ENCODE peak calls at places on chromosomes 11 and 22, in five cellular contexts. T is lung, H is pancreas, C is ovary, L is fibroblast of the aortic adventitia. F is an unnamed sample.

GRCh38 chr22:40238425-40239344 is 61.0 kb downstream of the TNRC6B start:
- DNase-seq in T (no peak), H (no peak), C (no peak), L (peak), F (peak)

GRCh38 chr11:43278302-43278956 is 33.4 kb upstream of the API5 start:
- DNase-seq in T (no peak), H (no peak), C (no peak), L (peak), F (peak)

GRCh38 chr11:16959528-16960100 is 54.6 kb downstream of the PLEKHA7 start:
- DNase-seq in T (no peak), H (no peak), C (no peak), L (no peak), F (no peak)

GRCh38 chr11:67275606-67276409 is 9.5 kb downstream of the GRK2 start:
- DNase-seq in T (no peak), H (no peak), C (no peak), L (no peak), F (no peak)

GRCh38 chr11:116556483-116556882 is 216.3 kb downstream of the BUD13 start:
- DNase-seq in T (no peak), H (no peak), C (no peak), L (no peak), F (no peak)

GRCh38 chr11:34433899-34434298 is 4.8 kb upstream of the CAT start:
- DNase-seq in T (no peak), H (peak), C (no peak), L (no peak), F (no peak)

GRCh38 chr11:131033151-131033651 is 116.9 kb upstream of the SNX19 start:
- DNase-seq in T (no peak), H (no peak), C (no peak), L (peak), F (peak)

GRCh38 chr11:59766542-59766941 is 11.4 kb downstream of the STX3 start:
- DNase-seq in T (no peak), H (peak), C (no peak), L (no peak), F (no peak)

GRCh38 chr11:62896049-62896448 is 15.4 kb downstream of the SLC3A2 start:
- DNase-seq in T (no peak), H (no peak), C (no peak), L (no peak), F (no peak)

GRCh38 chr11:2691355-2691761 is 8.4 kb downstream of the KCNQ1OT1 start:
- DNase-seq in T (no peak), H (no peak), C (peak), L (no peak), F (no peak)

GRCh38 chr22:37225481-37225880 is 13.2 kb upstream of the SSTR3 start:
- DNase-seq in T (no peak), H (no peak), C (no peak), L (no peak), F (no peak)

GRCh38 chr11:16891170-16891569 is 123.0 kb downstream of the PLEKHA7 start:
- DNase-seq in T (no peak), H (no peak), C (no peak), L (no peak), F (no peak)

GRCh38 chr11:21426931-21427330 is 757.5 kb downstream of the NELL1 start:
- DNase-seq in T (no peak), H (no peak), C (no peak), L (no peak), F (no peak)

GRCh38 chr11:10373340-10373739 is 68.5 kb downstream of the ADM start:
- DNase-seq in T (no peak), H (no peak), C (no peak), L (peak), F (no peak)

GRCh38 chr11:35873721-35874120 is 70.1 kb upstream of the LDLRAD3 start:
- DNase-seq in T (no peak), H (peak), C (no peak), L (no peak), F (no peak)

GRCh38 chr22:29073618-29074275 is 912 bp downstream of the KREMEN1 start:
- DNase-seq in T (peak), H (peak), C (peak), L (peak), F (no peak)

GRCh38 chr11:102810943-102811528 is 13.1 kb upstream of the MMP1 start:
- DNase-seq in T (no peak), H (no peak), C (no peak), L (peak), F (no peak)

GRCh38 chr11:57675176-57675941 is 7.4 kb downstream of the ZDHHC5 start:
- DNase-seq in T (no peak), H (no peak), C (no peak), L (no peak), F (no peak)
- H3K4me3 ChIP-seq in T (no peak), H (no peak), C (no peak), L (no peak), F (no peak)

GRCh38 chr22:18022851-18023250 is 1.5 kb downstream of the MICAL3 start:
- DNase-seq in T (no peak), H (no peak), C (no peak), L (no peak), F (no peak)
- H3K4me3 ChIP-seq in T (no peak), H (peak), C (no peak), L (no peak), F (no peak)

GRCh38 chr22:42301742-42302102 is 31.3 kb upstream of the TCF20 start:
- DNase-seq in T (no peak), H (no peak), C (no peak), L (no peak), F (no peak)

GRCh38 chr22:42303304-42304020 is 33.0 kb upstream of the TCF20 start:
- DNase-seq in T (no peak), H (no peak), C (no peak), L (no peak), F (no peak)

GRCh38 chr22:42300286-42301071 is 30.0 kb upstream of the TCF20 start:
- DNase-seq in T (no peak), H (no peak), C (no peak), L (no peak), F (no peak)

GRCh38 chr22:42299586-42300285 is 29.3 kb upstream of the TCF20 start:
- DNase-seq in T (no peak), H (no peak), C (no peak), L (no peak), F (no peak)

DNA sequence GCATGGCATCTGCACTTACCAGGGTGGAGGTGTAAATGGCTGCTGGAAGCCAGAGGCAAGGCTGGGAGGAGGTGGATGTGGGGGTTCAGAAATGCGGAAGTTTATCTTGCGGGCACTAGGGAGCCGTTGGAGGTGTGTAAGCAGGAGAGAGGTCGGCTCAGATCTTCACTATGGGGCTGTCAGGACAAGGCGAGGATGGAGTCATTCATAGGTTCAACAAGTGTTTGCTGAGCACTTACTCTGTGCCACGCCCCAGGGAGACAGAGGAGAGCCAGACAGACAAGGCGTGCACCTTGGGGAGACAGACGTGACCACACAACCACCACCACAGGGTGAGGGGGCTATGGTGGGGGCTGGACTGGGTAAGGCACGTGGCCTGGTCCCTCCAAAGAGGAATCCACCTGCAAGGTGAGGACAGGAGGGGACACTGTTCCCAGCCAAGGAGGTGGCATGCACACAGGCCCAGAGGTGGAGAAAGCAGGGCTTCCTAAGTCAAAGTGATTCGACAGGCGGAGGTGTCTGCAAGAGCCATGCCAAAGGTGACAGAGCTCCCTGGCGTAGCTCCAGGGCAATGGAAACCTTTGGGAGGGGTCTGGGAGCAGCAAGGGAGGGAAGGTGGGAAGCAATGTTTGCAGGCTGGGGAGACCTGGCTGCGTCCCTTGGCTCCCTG is 30.8 kb upstream of the TCF20 start:
- DNase-seq in T (no peak), H (no peak), C (no peak), L (no peak), F (no peak)
- H3K4me3 ChIP-seq in T (no peak), H (no peak), C (no peak), L (no peak), F (no peak)

DNA sequence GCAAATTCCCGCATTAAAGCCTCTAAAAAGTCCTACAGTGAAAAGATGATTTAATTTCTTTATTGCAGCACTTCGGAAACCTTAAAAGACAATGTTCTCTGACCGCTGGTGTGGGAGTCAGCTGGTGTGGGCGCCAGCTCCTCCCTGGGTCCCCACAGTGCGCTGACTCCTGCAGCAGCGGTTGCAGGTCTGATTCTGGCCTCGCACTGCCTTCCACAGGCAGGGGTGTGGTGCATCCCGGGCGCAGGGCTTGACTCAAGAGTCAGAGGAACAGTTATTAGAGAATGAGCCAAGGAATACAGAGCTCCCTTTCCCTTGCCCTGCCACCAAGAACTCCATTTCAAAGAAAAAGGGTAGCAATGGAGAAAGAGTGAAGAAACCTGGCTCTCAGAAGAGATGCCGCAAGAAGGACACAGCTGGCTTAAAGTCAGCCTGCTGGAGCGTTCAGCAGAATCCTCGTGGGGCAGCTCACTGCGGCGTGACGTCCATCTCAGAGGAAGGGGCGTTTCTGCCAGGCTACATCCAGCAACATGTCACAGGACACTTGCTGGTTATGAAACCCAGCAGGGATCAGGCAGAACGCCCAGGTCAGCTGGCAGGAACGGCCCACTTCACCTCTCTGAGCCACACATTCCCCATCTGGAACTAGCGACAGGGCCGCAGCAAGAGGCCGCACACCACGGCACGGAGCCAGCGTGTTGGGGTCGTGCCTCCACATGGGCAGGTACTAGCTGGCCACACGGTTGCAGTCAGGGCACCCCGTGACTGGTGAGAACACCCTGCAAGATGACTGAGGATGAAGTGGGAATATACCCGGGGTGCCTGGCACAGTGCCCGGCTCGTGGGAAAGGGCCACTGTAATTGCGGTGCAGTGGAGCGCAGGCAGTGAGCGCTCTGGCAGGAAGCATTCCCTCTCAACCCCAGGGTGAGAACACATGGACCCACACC is 18.1 kb upstream of the EFCAB6 start:
- DNase-seq in T (peak), H (no peak), C (no peak), L (peak), F (peak)
- H3K4me3 ChIP-seq in T (no peak), H (no peak), C (no peak), L (no peak), F (no peak)

GRCh38 chr11:27473017-27473406 is 422 bp upstream of the LGR4 start:
- DNase-seq in T (no peak), H (no peak), C (no peak), L (no peak), F (no peak)
- H3K4me3 ChIP-seq in T (no peak), H (peak), C (peak), L (peak), F (no peak)

GRCh38 chr22:30425616-30426394 is at the start of gene MTFP1:
- DNase-seq in T (peak), H (peak), C (peak), L (peak), F (peak)

GRCh38 chr22:30423959-30424380 is 1.6 kb upstream of the MTFP1 start:
- DNase-seq in T (peak), H (peak), C (peak), L (peak), F (peak)

GRCh38 chr22:30425327-30425615 is 297 bp upstream of the MTFP1 start:
- DNase-seq in T (no peak), H (no peak), C (no peak), L (no peak), F (no peak)

GRCh38 chr22:30423296-30423958 is 2.1 kb upstream of the MTFP1 start:
- DNase-seq in T (peak), H (no peak), C (no peak), L (no peak), F (no peak)

GRCh38 chr22:30424471-30425326 is 869 bp upstream of the MTFP1 start:
- DNase-seq in T (no peak), H (no peak), C (no peak), L (no peak), F (peak)
- H3K4me3 ChIP-seq in T (no peak), H (peak), C (peak), L (peak), F (peak)

DNA sequence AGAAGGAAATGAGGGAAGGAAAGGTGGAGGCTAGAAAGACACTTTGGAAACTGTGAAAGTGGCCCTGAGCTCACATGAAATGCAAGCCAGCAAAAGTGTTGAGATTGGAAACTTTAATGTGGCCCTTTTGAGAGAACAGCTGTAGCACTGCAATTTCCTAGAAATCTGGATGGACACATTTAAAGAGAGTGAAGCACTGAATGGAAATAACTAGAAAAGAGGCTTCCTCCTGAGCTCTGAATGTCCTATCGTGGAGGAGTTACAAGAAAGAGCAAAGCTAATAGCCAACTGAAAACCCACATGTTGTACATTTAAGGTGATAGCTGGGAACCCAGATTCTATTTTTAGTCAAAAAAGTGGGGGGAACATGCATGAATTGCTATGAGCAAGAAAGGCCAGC is 55.9 kb downstream of the LIF start:
- DNase-seq in T (no peak), H (no peak), C (no peak), L (no peak), F (no peak)
- H3K4me3 ChIP-seq in T (no peak), H (no peak), C (no peak), L (no peak), F (no peak)

GRCh38 chr11:32062540-32062939 is 28.3 kb upstream of the RCN1 start:
- DNase-seq in T (no peak), H (no peak), C (no peak), L (no peak), F (no peak)
- H3K4me3 ChIP-seq in T (no peak), H (no peak), C (no peak), L (no peak), F (no peak)

GRCh38 chr22:49392247-49392646 is 435.4 kb downstream of the BRD1 start:
- DNase-seq in T (no peak), H (no peak), C (no peak), L (no peak), F (no peak)
- H3K4me3 ChIP-seq in T (no peak), H (no peak), C (no peak), L (no peak), F (no peak)

DNA sequence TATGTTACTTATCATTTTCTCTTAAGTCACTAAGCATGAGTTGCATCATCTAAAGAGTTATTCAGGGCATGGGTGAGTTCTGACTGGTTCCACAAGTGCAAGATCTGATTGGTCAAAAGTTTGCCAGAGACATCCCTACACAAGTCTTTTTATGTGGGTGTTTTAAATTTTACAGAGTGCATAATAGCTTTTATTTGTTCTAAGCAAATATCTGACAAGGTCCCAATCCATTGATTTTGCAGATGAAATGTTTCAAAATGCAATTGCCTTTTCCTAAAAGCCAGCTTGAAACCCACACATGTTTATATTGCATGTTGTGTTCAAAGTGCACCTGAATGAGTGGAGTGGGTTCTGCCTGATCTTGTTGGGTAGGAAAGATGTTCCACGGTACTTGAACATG is 101.7 kb upstream of the PAX6 start:
- DNase-seq in T (no peak), H (no peak), C (no peak), L (no peak), F (no peak)
- H3K4me3 ChIP-seq in T (no peak), H (no peak), C (no peak), L (no peak), F (no peak)